ENCODE peak calls at places on chromosomes 13 and 19, in seven cellular contexts. One of them, this sample, is unnamed.

GRCh38 chr13:100432611-100433010 is 156.0 kb downstream of the GGACT start:
- ATAC-seq in left colon: no peak
- ATAC-seq in Right ventricle myocardium superior: no peak
- ATAC-seq in RWPE2: no peak
- ATAC-seq in naive thymus-derived CD8-positive, alpha-beta T cell: no peak
- ATAC-seq in stimulated activated memory B cell treated with anti-CD40 and anti-IgM and Interleukin-4, amounts not matched to agents 10 μg/mL and 1 μg/mL and 100 μg/mL, for 72 hours: no peak
- ATAC-seq in T-cell: no peak
- ATAC-seq in this sample: no peak

GRCh38 chr19:55253842-55254624 is 4.8 kb downstream of the PPP6R1 start:
- ATAC-seq in left colon: no peak
- ATAC-seq in Right ventricle myocardium superior: no peak
- ATAC-seq in RWPE2: no peak
- ATAC-seq in naive thymus-derived CD8-positive, alpha-beta T cell: peak; percentile 56
- ATAC-seq in stimulated activated memory B cell treated with anti-CD40 and anti-IgM and Interleukin-4, amounts not matched to agents 10 μg/mL and 1 μg/mL and 100 μg/mL, for 72 hours: peak; percentile 79
- ATAC-seq in T-cell: peak; percentile 52
- ATAC-seq in this sample: peak; percentile 22

GRCh38 chr19:30046522-30046921 is 104.5 kb downstream of the URI1 start:
- ATAC-seq in left colon: peak; percentile 41
- ATAC-seq in Right ventricle myocardium superior: no peak
- ATAC-seq in RWPE2: peak; percentile 17
- ATAC-seq in naive thymus-derived CD8-positive, alpha-beta T cell: peak; percentile 46
- ATAC-seq in stimulated activated memory B cell treated with anti-CD40 and anti-IgM and Interleukin-4, amounts not matched to agents 10 μg/mL and 1 μg/mL and 100 μg/mL, for 72 hours: peak; percentile 68
- ATAC-seq in T-cell: no peak
- ATAC-seq in this sample: no peak

GRCh38 chr13:71867101-71867814 is at the start of gene DACH1:
- ATAC-seq in left colon: peak; percentile 67
- ATAC-seq in Right ventricle myocardium superior: peak; percentile 73
- ATAC-seq in RWPE2: peak; percentile 56
- ATAC-seq in naive thymus-derived CD8-positive, alpha-beta T cell: peak; percentile 57
- ATAC-seq in stimulated activated memory B cell treated with anti-CD40 and anti-IgM and Interleukin-4, amounts not matched to agents 10 μg/mL and 1 μg/mL and 100 μg/mL, for 72 hours: no peak
- ATAC-seq in T-cell: peak; percentile 47
- ATAC-seq in this sample: no peak

GRCh38 chr13:41652735-41653361 is 195.5 kb downstream of the RGCC start:
- ATAC-seq in left colon: no peak
- ATAC-seq in Right ventricle myocardium superior: peak; percentile 33
- ATAC-seq in RWPE2: no peak
- ATAC-seq in naive thymus-derived CD8-positive, alpha-beta T cell: no peak
- ATAC-seq in stimulated activated memory B cell treated with anti-CD40 and anti-IgM and Interleukin-4, amounts not matched to agents 10 μg/mL and 1 μg/mL and 100 μg/mL, for 72 hours: no peak
- ATAC-seq in T-cell: no peak
- ATAC-seq in this sample: no peak

GRCh38 chr13:75173457-75174356 is 308.3 kb downstream of the TBC1D4 start:
- ATAC-seq in left colon: no peak
- ATAC-seq in Right ventricle myocardium superior: no peak
- ATAC-seq in RWPE2: no peak
- ATAC-seq in naive thymus-derived CD8-positive, alpha-beta T cell: peak; percentile 53
- ATAC-seq in stimulated activated memory B cell treated with anti-CD40 and anti-IgM and Interleukin-4, amounts not matched to agents 10 μg/mL and 1 μg/mL and 100 μg/mL, for 72 hours: no peak
- ATAC-seq in T-cell: no peak
- ATAC-seq in this sample: no peak

GRCh38 chr13:107665926-107666458 is 549.3 kb downstream of the LIG4 start:
- ATAC-seq in left colon: no peak
- ATAC-seq in Right ventricle myocardium superior: no peak
- ATAC-seq in RWPE2: no peak
- ATAC-seq in naive thymus-derived CD8-positive, alpha-beta T cell: no peak
- ATAC-seq in stimulated activated memory B cell treated with anti-CD40 and anti-IgM and Interleukin-4, amounts not matched to agents 10 μg/mL and 1 μg/mL and 100 μg/mL, for 72 hours: no peak
- ATAC-seq in T-cell: no peak
- ATAC-seq in this sample: no peak

GRCh38 chr19:56105090-56105701 is 15.9 kb downstream of the ZNF787 start:
- ATAC-seq in left colon: peak; percentile 74
- ATAC-seq in Right ventricle myocardium superior: peak; percentile 81
- ATAC-seq in RWPE2: peak; percentile 60
- ATAC-seq in naive thymus-derived CD8-positive, alpha-beta T cell: peak; percentile 87
- ATAC-seq in stimulated activated memory B cell treated with anti-CD40 and anti-IgM and Interleukin-4, amounts not matched to agents 10 μg/mL and 1 μg/mL and 100 μg/mL, for 72 hours: peak; percentile 67
- ATAC-seq in T-cell: peak; percentile 67
- ATAC-seq in this sample: peak; percentile 60

GRCh38 chr13:110626510-110626909 is 11.2 kb downstream of the NAXD start:
- ATAC-seq in left colon: no peak
- ATAC-seq in Right ventricle myocardium superior: no peak
- ATAC-seq in RWPE2: no peak
- ATAC-seq in naive thymus-derived CD8-positive, alpha-beta T cell: no peak
- ATAC-seq in stimulated activated memory B cell treated with anti-CD40 and anti-IgM and Interleukin-4, amounts not matched to agents 10 μg/mL and 1 μg/mL and 100 μg/mL, for 72 hours: no peak
- ATAC-seq in T-cell: no peak
- ATAC-seq in this sample: no peak

GRCh38 chr19:19110410-19111137 is 27.7 kb downstream of the TMEM161A start:
- ATAC-seq in left colon: peak; percentile 52
- ATAC-seq in Right ventricle myocardium superior: peak; percentile 25
- ATAC-seq in RWPE2: peak; percentile 39
- ATAC-seq in naive thymus-derived CD8-positive, alpha-beta T cell: peak; percentile 83
- ATAC-seq in stimulated activated memory B cell treated with anti-CD40 and anti-IgM and Interleukin-4, amounts not matched to agents 10 μg/mL and 1 μg/mL and 100 μg/mL, for 72 hours: no peak
- ATAC-seq in T-cell: peak; percentile 53
- ATAC-seq in this sample: no peak

GRCh38 chr19:14683439-14683838 is 6.4 kb upstream of the ZNF333 start:
- ATAC-seq in left colon: no peak
- ATAC-seq in Right ventricle myocardium superior: no peak
- ATAC-seq in RWPE2: no peak
- ATAC-seq in naive thymus-derived CD8-positive, alpha-beta T cell: no peak
- ATAC-seq in stimulated activated memory B cell treated with anti-CD40 and anti-IgM and Interleukin-4, amounts not matched to agents 10 μg/mL and 1 μg/mL and 100 μg/mL, for 72 hours: no peak
- ATAC-seq in T-cell: peak; percentile 69
- ATAC-seq in this sample: peak; percentile 94

GRCh38 chr19:1214862-1215731 is 9.5 kb downstream of the STK11 start:
- ATAC-seq in left colon: no peak
- ATAC-seq in Right ventricle myocardium superior: peak; percentile 80
- ATAC-seq in RWPE2: peak; percentile 43
- ATAC-seq in naive thymus-derived CD8-positive, alpha-beta T cell: no peak
- ATAC-seq in stimulated activated memory B cell treated with anti-CD40 and anti-IgM and Interleukin-4, amounts not matched to agents 10 μg/mL and 1 μg/mL and 100 μg/mL, for 72 hours: no peak
- ATAC-seq in T-cell: no peak
- ATAC-seq in this sample: no peak

GRCh38 chr19:39145180-39145953 is 19.8 kb downstream of the PAK4 start:
- ATAC-seq in left colon: peak; percentile 60
- ATAC-seq in Right ventricle myocardium superior: peak; percentile 79
- ATAC-seq in RWPE2: no peak
- ATAC-seq in naive thymus-derived CD8-positive, alpha-beta T cell: no peak
- ATAC-seq in stimulated activated memory B cell treated with anti-CD40 and anti-IgM and Interleukin-4, amounts not matched to agents 10 μg/mL and 1 μg/mL and 100 μg/mL, for 72 hours: peak; percentile 34
- ATAC-seq in T-cell: no peak
- ATAC-seq in this sample: no peak

GRCh38 chr19:32351807-32352630 is 6.6 kb downstream of the ZNF507 start:
- ATAC-seq in left colon: no peak
- ATAC-seq in Right ventricle myocardium superior: no peak
- ATAC-seq in RWPE2: peak; percentile 50
- ATAC-seq in naive thymus-derived CD8-positive, alpha-beta T cell: no peak
- ATAC-seq in stimulated activated memory B cell treated with anti-CD40 and anti-IgM and Interleukin-4, amounts not matched to agents 10 μg/mL and 1 μg/mL and 100 μg/mL, for 72 hours: peak; percentile 53
- ATAC-seq in T-cell: no peak
- ATAC-seq in this sample: no peak

GRCh38 chr13:20740021-20740420 is 33.7 kb downstream of the EEF1AKMT1 start:
- ATAC-seq in left colon: no peak
- ATAC-seq in Right ventricle myocardium superior: no peak
- ATAC-seq in RWPE2: no peak
- ATAC-seq in naive thymus-derived CD8-positive, alpha-beta T cell: no peak
- ATAC-seq in stimulated activated memory B cell treated with anti-CD40 and anti-IgM and Interleukin-4, amounts not matched to agents 10 μg/mL and 1 μg/mL and 100 μg/mL, for 72 hours: no peak
- ATAC-seq in T-cell: no peak
- ATAC-seq in this sample: no peak

GRCh38 chr19:46648070-46648960 is 12.3 kb upstream of the GNG8 start:
- ATAC-seq in left colon: no peak
- ATAC-seq in Right ventricle myocardium superior: peak; percentile 34
- ATAC-seq in RWPE2: no peak
- ATAC-seq in naive thymus-derived CD8-positive, alpha-beta T cell: peak; percentile 78
- ATAC-seq in stimulated activated memory B cell treated with anti-CD40 and anti-IgM and Interleukin-4, amounts not matched to agents 10 μg/mL and 1 μg/mL and 100 μg/mL, for 72 hours: peak; percentile 20
- ATAC-seq in T-cell: peak; percentile 37
- ATAC-seq in this sample: peak; percentile 50

This sample was measured in activated T-helper 17 cell treated with anti-CD3 and anti-CD28 coated beads, Interleukin-2, amount 50 U/mL, for 72 hours.